ENCODE peak calls at places on chromosomes 12 and 14, in six cellular contexts. N is ureter, Z is PC-3, M is AML-193, S is left cardiac atrium, L is Caco-2. Y is an unnamed sample.

GRCh38 chr14:106790189-106791036 is 1264.0 kb downstream of the TMEM121 start:
- DNase-seq in N (peak), Z (peak), M (peak), S (peak), L (peak), Y (no peak)

GRCh38 chr12:65306603-65307501 is 28.4 kb downstream of the MSRB3 start:
- DNase-seq in N (no peak), Z (peak), M (peak), S (peak), L (no peak), Y (peak)

GRCh38 chr12:106063826-106064575 is 74.8 kb downstream of the NUAK1 start:
- DNase-seq in N (no peak), Z (no peak), M (no peak), S (no peak), L (no peak), Y (no peak)

GRCh38 chr14:60621386-60621785 is 27.9 kb downstream of the SIX1 start:
- DNase-seq in N (no peak), Z (no peak), M (no peak), S (no peak), L (no peak), Y (no peak)

GRCh38 chr12:54134850-54135249 is 53.9 kb downstream of the SMUG1 start:
- DNase-seq in N (no peak), Z (peak), M (no peak), S (no peak), L (peak), Y (no peak)

GRCh38 chr14:101737414-101738367 is 23.8 kb upstream of the PPP2R5C start:
- DNase-seq in N (peak), Z (no peak), M (no peak), S (no peak), L (no peak), Y (no peak)

GRCh38 chr14:99196310-99196650 is 75.7 kb downstream of the BCL11B start:
- DNase-seq in N (no peak), Z (no peak), M (no peak), S (no peak), L (no peak), Y (no peak)

GRCh38 chr12:98903875-98904274 is 258.8 kb downstream of the APAF1 start:
- DNase-seq in N (no peak), Z (no peak), M (no peak), S (no peak), L (no peak), Y (no peak)

GRCh38 chr14:35416108-35416750 is 11.7 kb upstream of the NFKBIA start:
- DNase-seq in N (no peak), Z (peak), M (no peak), S (no peak), L (no peak), Y (no peak)

GRCh38 chr12:48924617-48925217 is 575 bp downstream of the FKBP11 start:
- DNase-seq in N (peak), Z (peak), M (peak), S (peak), L (peak), Y (peak)